ENCODE peak calls at places on chromosomes 12 and 14, in ten cellular contexts. R, V, M, L, Q, F, N, E, I and D are unnamed samples.

GRCh38 chr14:31172084-31172483 is 35.5 kb downstream of the HECTD1 start:
- DNase-seq in R (no peak), V (no peak), M (no peak), L (no peak), Q (no peak), F (no peak), N (no peak), E (no peak), I (peak), D (no peak)

GRCh38 chr14:95679995-95680735 is 6.1 kb upstream of the TCL1B start:
- DNase-seq in R (no peak), V (no peak), M (no peak), L (no peak), Q (no peak), F (no peak), N (no peak), E (no peak), I (no peak), D (no peak)

GRCh38 chr14:80638620-80639215 is 302.8 kb downstream of the CEP128 start:
- DNase-seq in R (no peak), V (no peak), M (peak), L (no peak), Q (no peak), F (no peak), N (no peak), E (no peak), I (peak), D (peak)

GRCh38 chr14:31336646-31337045 is 83.7 kb downstream of the HEATR5A start:
- DNase-seq in R (no peak), V (no peak), M (peak), L (no peak), Q (no peak), F (no peak), N (no peak), E (no peak), I (no peak), D (peak)

GRCh38 chr12:48542300-48542928 is 17.0 kb downstream of the OR8S1 start:
- DNase-seq in R (no peak), V (no peak), M (peak), L (no peak), Q (peak), F (peak), N (peak), E (no peak), I (peak), D (peak)

GRCh38 chr14:58941666-58942065 is 246.8 kb upstream of the DAAM1 start:
- DNase-seq in R (no peak), V (no peak), M (no peak), L (no peak), Q (no peak), F (no peak), N (no peak), E (no peak), I (peak), D (no peak)

GRCh38 chr12:54000105-54000773 is at the start of gene HOXC9:
- DNase-seq in R (no peak), V (no peak), M (no peak), L (no peak), Q (no peak), F (no peak), N (no peak), E (no peak), I (no peak), D (peak)

GRCh38 chr12:31589582-31589895 is 1.4 kb downstream of the DENND5B start:
- DNase-seq in R (no peak), V (no peak), M (no peak), L (peak), Q (no peak), F (no peak), N (no peak), E (no peak), I (no peak), D (peak)

GRCh38 chr12:65121049-65121955 is at the start of gene WIF1:
- DNase-seq in R (peak), V (peak), M (peak), L (peak), Q (peak), F (no peak), N (peak), E (no peak), I (peak), D (peak)

GRCh38 chr12:10220398-10221077 is 7.9 kb downstream of the GABARAPL1 start:
- DNase-seq in R (peak), V (peak), M (peak), L (peak), Q (no peak), F (no peak), N (peak), E (peak), I (peak), D (peak)

GRCh38 chr12:16121953-16122352 is 155.5 kb downstream of the SLC15A5 start:
- DNase-seq in R (no peak), V (no peak), M (no peak), L (no peak), Q (no peak), F (no peak), N (no peak), E (no peak), I (no peak), D (no peak)

GRCh38 chr14:95332641-95333040 is 12.9 kb upstream of the CLMN start:
- DNase-seq in R (no peak), V (no peak), M (no peak), L (no peak), Q (no peak), F (no peak), N (no peak), E (no peak), I (no peak), D (no peak)

GRCh38 chr12:5043589-5044419 is at the start of gene KCNA5:
- DNase-seq in R (peak), V (peak), M (no peak), L (peak), Q (no peak), F (no peak), N (no peak), E (no peak), I (no peak), D (no peak)

GRCh38 chr14:93185333-93185688 is 194 bp downstream of the LYSET start:
- DNase-seq in R (no peak), V (no peak), M (no peak), L (no peak), Q (no peak), F (no peak), N (no peak), E (no peak), I (no peak), D (no peak)

GRCh38 chr14:72576258-72576657 is 317.6 kb downstream of the DPF3 start:
- DNase-seq in R (no peak), V (no peak), M (peak), L (no peak), Q (no peak), F (no peak), N (no peak), E (no peak), I (no peak), D (peak)

GRCh38 chr12:21073822-21074460 is 57.1 kb upstream of the SLCO1B1 start:
- DNase-seq in R (no peak), V (no peak), M (peak), L (peak), Q (no peak), F (no peak), N (no peak), E (no peak), I (peak), D (no peak)

GRCh38 chr12:103093499-103094106 is 136.1 kb downstream of the ASCL1 start:
- DNase-seq in R (no peak), V (no peak), M (no peak), L (no peak), Q (no peak), F (no peak), N (no peak), E (no peak), I (no peak), D (no peak)

GRCh38 chr14:48792376-48793024 is 793.7 kb downstream of the RPS29 start:
- DNase-seq in R (no peak), V (peak), M (no peak), L (peak), Q (peak), F (no peak), N (no peak), E (no peak), I (peak), D (no peak)

GRCh38 chr14:91186515-91187066 is 57.9 kb downstream of the GPR68 start:
- DNase-seq in R (no peak), V (no peak), M (no peak), L (no peak), Q (no peak), F (no peak), N (no peak), E (no peak), I (peak), D (peak)

GRCh38 chr12:117025481-117026151 is 73.6 kb downstream of the TESC start:
- DNase-seq in R (no peak), V (peak), M (peak), L (no peak), Q (peak), F (peak), N (peak), E (peak), I (peak), D (peak)

GRCh38 chr12:92987362-92987761 is 58.3 kb upstream of the EEA1 start:
- DNase-seq in R (no peak), V (no peak), M (peak), L (no peak), Q (no peak), F (no peak), N (no peak), E (peak), I (peak), D (peak)

GRCh38 chr12:57476162-57476992 is 3.3 kb downstream of the ARHGAP9 start:
- DNase-seq in R (no peak), V (no peak), M (no peak), L (no peak), Q (peak), F (no peak), N (no peak), E (no peak), I (no peak), D (no peak)

GRCh38 chr12:27332407-27333310 is at the start of gene BMAL2:
- DNase-seq in R (no peak), V (no peak), M (peak), L (peak), Q (peak), F (no peak), N (no peak), E (peak), I (peak), D (peak)

GRCh38 chr14:102945346-102946130 is 23.1 kb downstream of the AMN start:
- DNase-seq in R (no peak), V (no peak), M (no peak), L (no peak), Q (no peak), F (no peak), N (no peak), E (no peak), I (peak), D (peak)

GRCh38 chr12:55681142-55682077 is 26.3 kb downstream of the ITGA7 start:
- DNase-seq in R (peak), V (peak), M (peak), L (no peak), Q (peak), F (peak), N (peak), E (no peak), I (peak), D (peak)

DNA sequence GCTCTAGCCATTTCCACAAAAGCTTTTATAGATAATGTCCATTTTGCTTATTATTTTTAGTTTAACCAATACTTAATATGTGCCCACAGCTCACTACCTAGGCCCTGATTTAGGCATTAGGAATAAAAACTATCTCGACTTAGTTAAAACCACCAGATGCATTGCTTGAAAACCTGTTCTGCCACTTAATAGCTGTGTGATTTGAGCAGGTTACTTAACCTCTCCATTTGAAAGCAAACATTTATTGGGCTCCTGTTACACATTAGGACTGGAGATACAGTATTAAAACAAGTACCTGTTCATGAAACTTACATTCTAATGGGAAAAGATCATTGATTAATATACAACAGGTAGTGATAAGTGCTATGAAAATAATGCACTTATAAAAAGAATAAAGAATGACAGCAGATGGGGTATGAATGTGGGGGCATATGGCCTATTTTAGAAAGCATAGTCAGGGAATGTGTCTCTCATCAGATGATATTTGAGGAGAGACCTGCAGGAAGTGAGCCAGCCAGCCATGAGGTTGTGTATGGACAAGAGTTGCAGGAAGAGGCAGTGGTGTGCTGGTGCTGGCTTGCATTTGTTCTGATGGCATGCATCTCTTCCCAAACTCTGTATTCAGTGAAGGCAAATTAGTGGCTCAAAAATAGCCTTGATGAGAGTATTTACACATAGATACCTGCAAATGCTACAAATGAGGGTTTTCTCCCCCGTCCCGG is 34.3 kb downstream of the NOPCHAP1 start:
- DNase-seq in R (no peak), V (no peak), M (no peak), L (no peak), Q (peak), F (no peak), N (no peak), E (no peak), I (no peak), D (no peak)
- H3K4me3 ChIP-seq in R (no peak), V (no peak), M (no peak), L (no peak), Q (no peak), F (no peak), N (no peak), E (no peak), I (no peak), D (no peak)

DNA sequence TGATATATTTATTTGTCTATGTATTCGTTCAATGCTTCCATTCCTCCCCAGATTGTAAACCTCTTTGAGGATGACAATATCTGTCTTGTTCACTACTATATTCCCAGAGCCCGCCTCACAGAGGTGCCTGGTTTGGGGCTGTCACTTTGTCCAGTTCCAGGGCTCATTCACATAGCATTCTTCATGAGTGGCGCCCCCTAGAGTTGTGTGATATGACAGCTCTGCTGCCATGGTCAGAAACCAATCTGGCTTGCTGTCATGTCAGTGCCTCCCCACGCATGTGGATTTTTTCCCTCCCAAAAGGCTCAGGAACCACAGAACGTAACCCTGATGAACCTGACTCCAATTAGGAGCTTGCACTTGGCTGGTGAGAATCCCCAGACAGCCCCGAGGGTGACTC is 145.4 kb downstream of the PTPN11 start:
- DNase-seq in R (no peak), V (no peak), M (no peak), L (no peak), Q (no peak), F (no peak), N (no peak), E (no peak), I (no peak), D (no peak)
- TF ChIP-seq CTCF in R (no peak), V (no peak), M (no peak), L (no peak), Q (no peak), F (peak), N (no peak), E (no peak), I (no peak), D (no peak)

GRCh38 chr12:62205348-62205747 is 54.9 kb upstream of the USP15 start:
- DNase-seq in R (no peak), V (no peak), M (no peak), L (no peak), Q (no peak), F (no peak), N (no peak), E (no peak), I (no peak), D (no peak)

GRCh38 chr12:62214847-62215246 is 45.4 kb upstream of the USP15 start:
- DNase-seq in R (no peak), V (no peak), M (peak), L (no peak), Q (no peak), F (no peak), N (no peak), E (no peak), I (no peak), D (no peak)

GRCh38 chr12:62211510-62211909 is 48.7 kb upstream of the USP15 start:
- DNase-seq in R (no peak), V (no peak), M (peak), L (no peak), Q (no peak), F (no peak), N (no peak), E (no peak), I (no peak), D (peak)

GRCh38 chr12:62207248-62207647 is 53.0 kb upstream of the USP15 start:
- DNase-seq in R (no peak), V (no peak), M (no peak), L (no peak), Q (no peak), F (no peak), N (no peak), E (no peak), I (no peak), D (no peak)

GRCh38 chr12:62210422-62210821 is 49.8 kb upstream of the USP15 start:
- DNase-seq in R (peak), V (no peak), M (peak), L (no peak), Q (peak), F (no peak), N (no peak), E (no peak), I (peak), D (peak)
- H3K4me3 ChIP-seq in R (no peak), V (no peak), M (no peak), L (no peak), Q (no peak), F (no peak), N (no peak), E (no peak), I (no peak), D (no peak)

GRCh38 chr12:119115296-119115905 is 63.3 kb upstream of the HSPB8 start:
- DNase-seq in R (no peak), V (no peak), M (peak), L (no peak), Q (no peak), F (peak), N (peak), E (peak), I (peak), D (no peak)
- TF ChIP-seq CTCF in R (peak), V (peak), M (peak), L (peak), Q (peak), F (peak), N (peak), E (peak), I (peak), D (peak)

GRCh38 chr12:101004891-101005290 is 205.1 kb downstream of the SLC5A8 start:
- DNase-seq in R (no peak), V (no peak), M (no peak), L (no peak), Q (no peak), F (no peak), N (no peak), E (no peak), I (peak), D (peak)

GRCh38 chr12:100995771-100996170 is 201.2 kb downstream of the ANO4 start:
- DNase-seq in R (no peak), V (no peak), M (no peak), L (no peak), Q (no peak), F (no peak), N (no peak), E (no peak), I (peak), D (no peak)

DNA sequence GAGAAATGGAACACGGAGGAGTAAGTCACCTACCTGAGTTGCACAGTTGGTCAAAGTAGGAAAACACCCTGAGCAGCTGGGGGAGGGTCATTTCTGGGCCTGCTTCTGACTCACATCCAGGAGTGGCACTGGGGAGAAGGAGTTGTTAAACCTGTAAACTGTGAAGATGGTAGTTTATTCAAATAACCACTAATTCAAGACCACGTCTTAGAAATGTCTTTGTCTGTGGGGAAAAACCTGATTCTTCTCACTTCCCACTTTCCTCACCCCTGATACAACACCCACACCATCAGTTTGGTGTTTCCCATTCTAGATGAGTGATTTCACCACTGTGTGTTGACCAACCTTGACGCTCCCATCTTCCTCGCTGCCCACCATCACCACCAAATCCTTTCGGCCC is 207.1 kb downstream of the ANO4 start:
- DNase-seq in R (no peak), V (no peak), M (no peak), L (no peak), Q (no peak), F (no peak), N (no peak), E (no peak), I (no peak), D (no peak)
- H3K4me3 ChIP-seq in R (no peak), V (no peak), M (no peak), L (no peak), Q (no peak), F (no peak), N (no peak), E (no peak), I (no peak), D (no peak)

GRCh38 chr14:99426265-99426664 is 54.4 kb downstream of the SETD3 start:
- DNase-seq in R (no peak), V (no peak), M (no peak), L (no peak), Q (no peak), F (no peak), N (no peak), E (no peak), I (no peak), D (no peak)

GRCh38 chr14:99432491-99432890 is 48.2 kb downstream of the SETD3 start:
- DNase-seq in R (no peak), V (no peak), M (no peak), L (no peak), Q (no peak), F (no peak), N (no peak), E (no peak), I (no peak), D (no peak)

GRCh38 chr14:99426796-99427346 is 53.8 kb downstream of the SETD3 start:
- DNase-seq in R (no peak), V (no peak), M (no peak), L (no peak), Q (no peak), F (peak), N (no peak), E (no peak), I (no peak), D (no peak)

GRCh38 chr14:99427632-99428315 is 52.9 kb downstream of the SETD3 start:
- DNase-seq in R (no peak), V (no peak), M (peak), L (no peak), Q (no peak), F (no peak), N (no peak), E (no peak), I (peak), D (peak)

GRCh38 chr14:99430491-99430890 is 50.2 kb downstream of the SETD3 start:
- DNase-seq in R (no peak), V (no peak), M (no peak), L (no peak), Q (no peak), F (no peak), N (no peak), E (peak), I (no peak), D (no peak)
- TF ChIP-seq CTCF in R (no peak), V (no peak), M (peak), L (peak), Q (peak), F (peak), N (no peak), E (no peak), I (peak), D (peak)

GRCh38 chr14:37595809-37596595 is 573 bp downstream of the TTC6 start:
- DNase-seq in R (no peak), V (no peak), M (no peak), L (no peak), Q (peak), F (no peak), N (peak), E (no peak), I (peak), D (no peak)
- H3K4me3 ChIP-seq in R (no peak), V (peak), M (peak), L (peak), Q (peak), F (peak), N (no peak), E (peak), I (peak), D (peak)

GRCh38 chr14:24442240-24443052 is at the start of gene SDR39U1:
- DNase-seq in R (peak), V (peak), M (peak), L (peak), Q (peak), F (peak), N (peak), E (peak), I (peak), D (peak)
- TF ChIP-seq CTCF in R (peak), V (no peak), M (no peak), L (no peak), Q (peak), F (peak), N (no peak), E (peak), I (no peak), D (no peak)

GRCh38 chr12:104578453-104578852 is 121.7 kb downstream of the CHST11 start:
- DNase-seq in R (no peak), V (no peak), M (peak), L (no peak), Q (no peak), F (no peak), N (no peak), E (no peak), I (peak), D (peak)
- H3K4me3 ChIP-seq in R (no peak), V (no peak), M (no peak), L (no peak), Q (no peak), F (no peak), N (no peak), E (no peak), I (no peak), D (no peak)